ENCODE peak calls at places on chromosomes 4 and X, in six cellular contexts. U is lung, K is foreskin fibroblast, H is fibroblast of lung, Q is left ventricle myocardium inferior, N is tibial artery. V is an unnamed sample.

GRCh38 chrX:73262991-73263390 is 48.3 kb upstream of the NAP1L2 start:
- DNase-seq in U (no peak), K (no peak), H (no peak), Q (no peak), N (no peak), V (peak)

GRCh38 chrX:150777328-150777992 is 84.3 kb downstream of the MTMR1 start:
- DNase-seq in U (no peak), K (no peak), H (no peak), Q (no peak), N (no peak), V (no peak)

GRCh38 chr4:2930821-2931764 is 32.1 kb downstream of the NOP14 start:
- DNase-seq in U (peak), K (no peak), H (no peak), Q (peak), N (peak), V (no peak)

GRCh38 chrX:6226053-6226645 is 2.5 kb downstream of the NLGN4X start:
- DNase-seq in U (no peak), K (no peak), H (no peak), Q (peak), N (no peak), V (peak)

GRCh38 chr4:169253087-169253675 is 17.6 kb downstream of the SH3RF1 start:
- DNase-seq in U (no peak), K (no peak), H (peak), Q (no peak), N (no peak), V (no peak)

GRCh38 chrX:110210417-110211139 is 107.3 kb downstream of the AMMECR1 start:
- DNase-seq in U (no peak), K (peak), H (peak), Q (no peak), N (no peak), V (peak)

GRCh38 chrX:989959-990510 is 222.4 kb downstream of the CRLF2 start:
- DNase-seq in U (peak), K (peak), H (peak), Q (peak), N (no peak), V (peak)

GRCh38 chrX:38627683-38628082 is 66.3 kb downstream of the TSPAN7 start:
- DNase-seq in U (no peak), K (peak), H (peak), Q (no peak), N (no peak), V (peak)

GRCh38 chr4:185390941-185391340 is 4.8 kb downstream of the LRP2BP start:
- DNase-seq in U (no peak), K (no peak), H (no peak), Q (no peak), N (no peak), V (no peak)

GRCh38 chr4:182862166-182862875 is 54.9 kb downstream of the DCTD start:
- DNase-seq in U (no peak), K (no peak), H (no peak), Q (no peak), N (no peak), V (peak)

GRCh38 chr4:2059034-2059725 is at the start of gene NAT8L:
- DNase-seq in U (no peak), K (no peak), H (no peak), Q (peak), N (no peak), V (no peak)

GRCh38 chr4:30717208-30718020 is 2.8 kb upstream of the PCDH7 start:
- DNase-seq in U (peak), K (peak), H (peak), Q (peak), N (peak), V (peak)

GRCh38 chr4:141311805-141312204 is 91.1 kb downstream of the ZNF330 start:
- DNase-seq in U (no peak), K (no peak), H (no peak), Q (no peak), N (no peak), V (no peak)

GRCh38 chrX:46582325-46582724 is 8.8 kb downstream of the CHST7 start:
- DNase-seq in U (no peak), K (peak), H (peak), Q (no peak), N (no peak), V (peak)

GRCh38 chr4:75511841-75512240 is 2.4 kb downstream of the RCHY1 start:
- DNase-seq in U (no peak), K (no peak), H (no peak), Q (no peak), N (no peak), V (no peak)

GRCh38 chr4:75513529-75514130 is 573 bp downstream of the RCHY1 start:
- DNase-seq in U (no peak), K (no peak), H (peak), Q (no peak), N (no peak), V (no peak)

GRCh38 chr4:75514949-75515612 is 808 bp downstream of the THAP6 start:
- DNase-seq in U (no peak), K (no peak), H (no peak), Q (no peak), N (no peak), V (peak)

GRCh38 chr4:75514131-75514948 is at the start of the genes RCHY1 and THAP6:
- DNase-seq in U (peak), K (peak), H (peak), Q (peak), N (peak), V (peak)

GRCh38 chr4:75512336-75513211 is 1.6 kb downstream of the RCHY1 start:
- DNase-seq in U (peak), K (no peak), H (peak), Q (no peak), N (no peak), V (peak)
- H3K4me3 ChIP-seq in U (no peak), K (peak), H (peak), Q (peak), N (peak), V (peak)

DNA sequence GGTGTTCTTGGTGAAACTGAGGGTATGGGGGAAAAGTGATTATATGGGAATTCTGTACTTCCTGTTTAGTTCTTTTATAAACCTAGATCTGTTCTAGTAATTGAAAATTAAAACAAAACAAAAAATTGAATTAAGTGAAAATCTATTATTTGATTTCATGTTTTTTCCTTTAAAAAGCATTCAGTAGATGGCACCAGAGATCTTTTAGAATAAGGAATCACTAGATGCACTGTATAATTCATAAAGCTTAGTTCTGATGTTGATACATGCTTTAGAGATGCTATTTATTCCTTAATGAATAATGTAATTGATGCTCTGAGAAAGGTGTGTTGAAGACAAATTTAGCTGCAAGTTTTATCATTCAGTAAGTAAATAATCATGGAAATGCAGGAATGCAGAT is 87.3 kb downstream of the LCORL start:
- DNase-seq in U (no peak), K (no peak), H (peak), Q (no peak), N (no peak), V (no peak)
- TF ChIP-seq CTCF in U (no peak), K (no peak), H (no peak), Q (no peak), N (no peak), V (no peak)

DNA sequence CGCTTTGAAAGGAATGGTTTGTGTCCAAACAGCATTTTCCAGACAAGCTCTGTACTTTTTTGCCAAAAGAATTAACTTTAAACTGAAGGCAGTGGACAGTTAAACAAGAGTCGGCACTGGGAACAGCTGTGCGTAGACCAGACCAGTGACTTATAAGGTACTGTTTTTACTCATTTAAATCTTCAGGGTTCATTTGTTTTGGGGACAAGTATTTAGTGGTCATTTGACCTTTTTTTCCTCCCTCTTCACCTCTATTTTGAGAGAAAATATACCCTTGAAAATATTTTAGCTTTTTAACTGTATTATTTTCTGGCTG is 303.8 kb downstream of the ARHGAP24 start:
- DNase-seq in U (no peak), K (no peak), H (peak), Q (no peak), N (no peak), V (peak)
- H3K4me3 ChIP-seq in U (no peak), K (peak), H (peak), Q (peak), N (peak), V (no peak)

DNA sequence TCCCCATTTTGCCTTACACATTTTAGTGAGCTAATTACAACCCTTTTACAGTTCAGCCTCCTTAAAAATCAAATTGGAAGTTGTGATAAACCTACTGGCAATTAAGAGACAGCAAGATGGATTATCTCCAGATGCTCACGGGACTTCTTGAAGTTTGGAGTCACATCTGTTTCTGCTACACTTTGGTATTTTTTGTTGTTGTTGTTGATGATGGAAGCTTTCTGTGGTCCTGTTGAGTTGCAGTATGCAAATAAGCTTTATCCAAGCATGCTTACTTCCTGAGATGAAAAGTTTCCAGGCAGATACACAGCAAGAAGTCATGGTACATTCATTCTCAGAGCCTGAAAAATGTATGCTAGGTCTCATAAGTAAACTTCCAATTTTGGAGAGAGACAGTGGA is 670.0 kb upstream of the AMOT start:
- DNase-seq in U (no peak), K (no peak), H (no peak), Q (no peak), N (no peak), V (no peak)
- TF ChIP-seq CTCF in U (no peak), K (no peak), H (no peak), Q (no peak), N (no peak), V (no peak)